ENCODE peak calls at places on chromosomes 12 and 14, in six cellular contexts. I is IMR-90, D is adrenal gland, F is K562, H is uterus, M is sigmoid colon. V is an unnamed sample. For H3K4me1, the result is how much of the 10 kb centered on the place peaks cover.

GRCh38 chr12:110176745-110177144 is 52.6 kb downstream of the IFT81 start:
- DNase-seq in H (no peak), I (peak), F (no peak), M (no peak), D (no peak), V (no peak)

GRCh38 chr14:81536125-81536771 is 2.6 kb upstream of the SEL1L start:
- DNase-seq in I (no peak), F (no peak), M (no peak), H (no peak), D (no peak), V (no peak)

GRCh38 chr12:50633950-50634349 is 129.2 kb downstream of the DIP2B start:
- DNase-seq in I (peak), D (no peak), F (no peak), H (no peak), M (no peak), V (no peak)

GRCh38 chr12:113086249-113087164 is 30.0 kb downstream of the DTX1 start:
- DNase-seq in M (no peak), D (no peak), F (no peak), H (no peak), I (no peak), V (no peak)

GRCh38 chr14:44634692-44635091 is 127.6 kb upstream of the FSCB start:
- DNase-seq in D (no peak), M (no peak), I (no peak), F (no peak), H (no peak), V (no peak)

GRCh38 chr12:31586703-31587102 is 4.2 kb downstream of the DENND5B start:
- DNase-seq in I (no peak), H (no peak), M (no peak), F (no peak), D (no peak), V (no peak)

GRCh38 chr12:15956413-15957185 is 45.5 kb downstream of the DERA start:
- DNase-seq in I (no peak), D (no peak), F (no peak), H (no peak), M (no peak), V (no peak)

GRCh38 chr12:14993537-14994266 is 20.9 kb downstream of the PDE6H start:
- DNase-seq in I (peak), D (peak), F (no peak), M (no peak), H (no peak), V (no peak)

GRCh38 chr14:59356298-59356697 is 108.9 kb downstream of the GPR135 start:
- DNase-seq in I (no peak), D (no peak), F (no peak), M (no peak), H (no peak), V (peak)

GRCh38 chr12:130225347-130225746 is 63.1 kb downstream of the FZD10 start:
- DNase-seq in H (no peak), F (no peak), M (no peak), D (no peak), I (no peak), V (no peak)

GRCh38 chr12:51270847-51271518 is 768 bp upstream of the SMAGP start:
- DNase-seq in F (no peak), M (no peak), I (peak), D (peak), H (no peak), V (no peak)

GRCh38 chr12:15209782-15210181 is 11.4 kb downstream of the RERG start:
- DNase-seq in D (peak), F (no peak), M (no peak), I (peak), H (peak), V (no peak)

GRCh38 chr12:85621041-85621440 is 215.2 kb downstream of the RASSF9 start:
- DNase-seq in H (no peak), F (no peak), D (no peak), M (no peak), I (no peak), V (no peak)

GRCh38 chr12:101172316-101172715 is 37.7 kb downstream of the SLC5A8 start:
- DNase-seq in F (peak), M (no peak), I (peak), D (no peak), H (no peak), V (no peak)

GRCh38 chr14:105375635-105376057 is 22.7 kb upstream of the TEX22 start:
- DNase-seq in F (no peak), I (peak), H (no peak), M (no peak), D (no peak), V (no peak)

GRCh38 chr12:78483767-78484315 is 380.7 kb upstream of the SYT1 start:
- DNase-seq in F (no peak), M (no peak), D (no peak), H (no peak), I (no peak), V (no peak)

DNA sequence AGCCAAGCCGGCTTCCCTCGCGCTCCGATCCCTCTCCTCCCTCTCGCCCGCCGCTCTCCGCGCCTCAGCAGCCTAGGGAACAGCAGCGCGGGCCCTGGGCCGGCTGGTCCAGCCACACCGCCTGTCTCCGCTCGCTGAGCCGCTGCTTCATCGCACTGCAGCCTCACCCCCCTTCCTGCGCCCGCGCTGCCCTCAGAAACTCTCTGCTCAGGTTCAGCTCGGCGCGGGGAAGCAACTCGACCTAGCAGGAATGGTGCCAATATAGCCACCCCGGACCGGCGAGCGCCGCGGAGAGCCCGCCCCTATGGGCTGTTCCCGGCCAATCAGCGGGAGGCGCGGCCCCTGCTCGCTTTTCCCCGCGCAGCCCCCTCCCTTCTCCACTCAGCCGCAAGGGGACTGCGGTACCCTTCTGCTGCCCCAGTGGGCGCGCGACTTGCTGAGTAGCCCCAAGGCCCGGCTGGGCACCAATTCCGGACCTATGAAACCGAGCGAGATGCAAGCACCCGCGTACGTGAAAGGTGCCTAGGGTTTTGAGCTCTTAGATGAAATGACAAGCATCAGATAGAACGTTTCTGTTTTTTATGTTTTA is at the start of gene ADAMTS20:
- DNase-seq in H (no peak), M (no peak), I (peak), D (no peak), F (peak), V (no peak)
- TF ChIP-seq CTCF in H (no peak), M (no peak), I (no peak), D (no peak), F (no peak), V (no peak)

GRCh38 chr14:71331393-71331792 is 424.1 kb downstream of the PCNX1 start:
- DNase-seq in I (no peak), D (no peak), M (no peak), H (no peak), F (no peak), V (no peak)

GRCh38 chr14:71332476-71332875 is 425.2 kb downstream of the PCNX1 start:
- DNase-seq in D (no peak), H (no peak), F (no peak), M (no peak), I (no peak), V (no peak)

GRCh38 chr14:71327691-71328090 is 420.4 kb downstream of the PCNX1 start:
- DNase-seq in I (peak), F (no peak), D (no peak), M (no peak), H (no peak), V (no peak)

GRCh38 chr14:71328183-71328582 is 420.9 kb downstream of the PCNX1 start:
- DNase-seq in M (no peak), H (no peak), I (no peak), D (no peak), F (no peak), V (no peak)

GRCh38 chr14:71328954-71329353 is 421.7 kb downstream of the PCNX1 start:
- DNase-seq in D (no peak), H (no peak), M (no peak), F (no peak), I (no peak), V (no peak)
- H3K4me1 ChIP-seq in D (under half), H (under half), M (under half), F (under half), I (under half), V (under half)

GRCh38 chr12:21940972-21941521 is at the start of gene ABCC9:
- DNase-seq in D (no peak), M (peak), I (peak), H (peak), F (peak), V (peak)

GRCh38 chr12:21940549-21940948 is 677 bp downstream of the ABCC9 start:
- DNase-seq in D (no peak), F (no peak), I (no peak), H (no peak), M (no peak), V (no peak)

GRCh38 chr12:21942377-21942703 is 1.1 kb upstream of the ABCC9 start:
- DNase-seq in D (no peak), I (no peak), H (no peak), F (no peak), M (no peak), V (no peak)

GRCh38 chr12:21939435-21939834 is 1.8 kb downstream of the ABCC9 start:
- DNase-seq in H (peak), F (peak), I (no peak), M (no peak), D (no peak), V (no peak)

GRCh38 chr12:21941522-21942376 is 523 bp upstream of the ABCC9 start:
- DNase-seq in F (peak), M (peak), I (peak), H (peak), D (peak), V (peak)
- TF ChIP-seq CTCF in F (no peak), M (peak), I (peak), H (peak), D (peak), V (no peak)

GRCh38 chr12:124415064-124415463 is 120.2 kb downstream of the RFLNA start:
- DNase-seq in F (no peak), D (no peak), M (no peak), H (no peak), I (no peak), V (no peak)

GRCh38 chr12:124419292-124420040 is 124.6 kb downstream of the RFLNA start:
- DNase-seq in H (no peak), D (no peak), I (peak), M (no peak), F (no peak), V (no peak)

GRCh38 chr12:124418156-124418555 is 123.3 kb downstream of the RFLNA start:
- DNase-seq in I (no peak), H (no peak), M (no peak), D (no peak), F (no peak), V (no peak)

GRCh38 chr12:124418791-124419190 is 123.9 kb downstream of the RFLNA start:
- DNase-seq in I (no peak), F (no peak), M (no peak), D (no peak), H (no peak), V (no peak)

GRCh38 chr12:124416516-124417395 is 121.9 kb downstream of the RFLNA start:
- DNase-seq in H (no peak), I (peak), D (peak), F (no peak), M (no peak), V (no peak)
- H3K4me1 ChIP-seq in H (under half), I (under half), D (under half), F (under half), M (half or more), V (under half)

GRCh38 chr12:54169036-54169435 is 19.7 kb downstream of the SMUG1 start:
- DNase-seq in H (no peak), I (no peak), D (no peak), M (no peak), F (no peak), V (no peak)
- TF ChIP-seq CTCF in H (no peak), I (no peak), D (no peak), M (no peak), F (peak), V (no peak)

GRCh38 chr12:123119808-123120207 is 31.1 kb downstream of the PITPNM2 start:
- DNase-seq in H (no peak), F (no peak), I (no peak), D (no peak), M (no peak), V (no peak)

GRCh38 chr12:123120452-123121166 is 30.3 kb downstream of the PITPNM2 start:
- DNase-seq in H (no peak), M (no peak), D (peak), F (no peak), I (no peak), V (no peak)

GRCh38 chr12:123118397-123118945 is 32.4 kb downstream of the PITPNM2 start:
- DNase-seq in M (peak), H (no peak), D (no peak), F (no peak), I (peak), V (no peak)

GRCh38 chr12:123122649-123123048 is 28.2 kb downstream of the PITPNM2 start:
- DNase-seq in H (no peak), I (no peak), F (no peak), D (no peak), M (no peak), V (no peak)

DNA sequence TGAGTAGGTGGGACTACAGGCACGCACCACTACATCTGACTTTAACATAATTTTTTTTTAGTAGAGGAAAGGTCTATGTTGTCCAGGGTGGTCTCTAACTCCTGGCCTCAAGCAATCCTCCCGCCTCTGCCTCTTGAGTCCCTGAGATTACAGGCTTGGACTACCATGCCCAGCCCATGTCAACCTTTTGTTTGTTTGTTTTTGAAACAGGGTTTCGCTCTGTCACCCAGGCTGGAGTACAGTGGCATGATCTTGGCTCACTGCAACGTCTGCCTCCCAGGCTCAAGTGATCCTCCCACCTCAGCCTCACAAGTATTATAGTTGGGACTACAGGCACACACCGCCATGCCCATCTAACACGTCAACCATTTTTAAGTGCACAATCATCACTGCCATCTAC is 29.2 kb downstream of the PITPNM2 start:
- DNase-seq in M (no peak), F (no peak), D (no peak), I (no peak), H (no peak), V (no peak)
- H3K4me1 ChIP-seq in M (half or more), F (under half), D (under half), I (under half), H (under half), V (under half)